ENCODE peak calls at places on chromosome 6, in four cellular contexts. One of them, this sample, is unnamed.

GRCh38 chr6:52663120-52663934 is 7.6 kb upstream of the TMEM14A start:
- DNase-seq in GM23248: peak
- DNase-seq in pancreas: peak
- DNase-seq in MM.1S: peak
- DNase-seq in this sample: peak

GRCh38 chr6:1390071-1390804 is 862 bp downstream of the FOXF2 start:
- DNase-seq in GM23248: peak
- DNase-seq in pancreas: no peak
- DNase-seq in MM.1S: no peak
- DNase-seq in this sample: no peak

GRCh38 chr6:149843051-149843633 is 21.0 kb downstream of the LRP11 start:
- DNase-seq in GM23248: no peak
- DNase-seq in MM.1S: no peak
- DNase-seq in pancreas: no peak
- DNase-seq in this sample: no peak

GRCh38 chr6:5937516-5937915 is 69.2 kb downstream of the NRN1 start:
- DNase-seq in MM.1S: no peak
- DNase-seq in GM23248: no peak
- DNase-seq in pancreas: no peak
- DNase-seq in this sample: no peak

GRCh38 chr6:157723376-157723775 is 99.7 kb upstream of the SNX9 start:
- DNase-seq in MM.1S: no peak
- DNase-seq in GM23248: no peak
- DNase-seq in pancreas: no peak
- DNase-seq in this sample: no peak

GRCh38 chr6:3001773-3002293 is 2.1 kb downstream of the NQO2 start:
- DNase-seq in pancreas: no peak
- DNase-seq in MM.1S: peak
- DNase-seq in GM23248: peak
- DNase-seq in this sample: no peak

GRCh38 chr6:56958481-56958880 is 3.6 kb downstream of the BEND6 start:
- DNase-seq in MM.1S: no peak
- DNase-seq in GM23248: peak
- DNase-seq in pancreas: no peak
- DNase-seq in this sample: no peak

GRCh38 chr6:144585217-144585814 is 300.2 kb downstream of the UTRN start:
- DNase-seq in MM.1S: peak
- DNase-seq in GM23248: peak
- DNase-seq in pancreas: no peak
- DNase-seq in this sample: no peak

GRCh38 chr6:117136702-117137101 is 128.7 kb upstream of the VGLL2 start:
- DNase-seq in pancreas: no peak
- DNase-seq in MM.1S: no peak
- DNase-seq in GM23248: no peak
- DNase-seq in this sample: no peak

GRCh38 chr6:36848658-36849441 is 9.6 kb upstream of the CPNE5 start:
- DNase-seq in MM.1S: no peak
- DNase-seq in pancreas: peak
- DNase-seq in GM23248: peak
- DNase-seq in this sample: peak

GRCh38 chr6:170091639-170092579 is 199.0 kb downstream of the DLL1 start:
- DNase-seq in pancreas: no peak
- DNase-seq in GM23248: no peak
- DNase-seq in MM.1S: no peak
- DNase-seq in this sample: no peak

GRCh38 chr6:24642061-24642460 is 3.9 kb downstream of the KIAA0319 start:
- DNase-seq in GM23248: no peak
- DNase-seq in MM.1S: no peak
- DNase-seq in pancreas: no peak
- DNase-seq in this sample: no peak

GRCh38 chr6:40763001-40763400 is 175.8 kb upstream of the LRFN2 start:
- DNase-seq in MM.1S: no peak
- DNase-seq in pancreas: no peak
- DNase-seq in GM23248: no peak
- DNase-seq in this sample: no peak

GRCh38 chr6:142542704-142543233 is 241.0 kb downstream of the ADGRG6 start:
- DNase-seq in pancreas: no peak
- DNase-seq in GM23248: peak
- DNase-seq in MM.1S: no peak
- DNase-seq in this sample: no peak

GRCh38 chr6:26121141-26122004 is 34.1 kb downstream of the HFE start:
- DNase-seq in MM.1S: no peak
- DNase-seq in GM23248: peak
- DNase-seq in pancreas: no peak
- DNase-seq in this sample: no peak
- H3K27ac ChIP-seq in MM.1S: peak
- H3K27ac ChIP-seq in GM23248: no peak
- H3K27ac ChIP-seq in pancreas: peak
- H3K27ac ChIP-seq in this sample: no peak

GRCh38 chr6:44737829-44738528 is 350.5 kb downstream of the CDC5L start:
- DNase-seq in pancreas: no peak
- DNase-seq in GM23248: no peak
- DNase-seq in MM.1S: no peak
- DNase-seq in this sample: no peak
- H3K27ac ChIP-seq in pancreas: no peak
- H3K27ac ChIP-seq in GM23248: no peak
- H3K27ac ChIP-seq in MM.1S: no peak
- H3K27ac ChIP-seq in this sample: no peak

GRCh38 chr6:148509789-148510581 is 167.3 kb downstream of the SASH1 start:
- DNase-seq in MM.1S: peak
- DNase-seq in GM23248: peak
- DNase-seq in pancreas: no peak
- DNase-seq in this sample: no peak
- H3K27ac ChIP-seq in MM.1S: no peak
- H3K27ac ChIP-seq in GM23248: peak
- H3K27ac ChIP-seq in pancreas: no peak
- H3K27ac ChIP-seq in this sample: peak

DNA sequence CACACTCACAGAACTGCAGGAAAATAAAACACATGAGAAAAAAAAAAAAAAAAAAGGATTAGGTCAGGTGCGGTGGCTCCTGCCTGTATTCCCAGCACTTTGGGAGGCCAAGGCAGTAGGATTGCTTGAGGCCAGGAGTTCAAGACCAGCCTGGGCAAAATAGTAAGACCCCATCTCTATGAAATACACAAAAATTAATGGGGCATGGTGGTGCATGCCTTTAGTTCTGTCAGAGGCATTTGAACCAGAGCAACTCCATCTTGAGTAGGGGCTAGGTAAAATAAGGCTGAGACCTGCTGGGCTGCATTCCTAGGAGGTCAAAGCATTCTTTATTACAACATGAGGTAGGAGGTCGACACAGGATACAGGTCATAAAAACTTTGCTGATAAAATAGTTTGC is 39.0 kb upstream of the JARID2 start:
- DNase-seq in MM.1S: no peak
- DNase-seq in GM23248: no peak
- DNase-seq in pancreas: no peak
- DNase-seq in this sample: no peak
- H3K27ac ChIP-seq in MM.1S: no peak
- H3K27ac ChIP-seq in GM23248: peak
- H3K27ac ChIP-seq in pancreas: no peak
- H3K27ac ChIP-seq in this sample: no peak

GRCh38 chr6:156691018-156691417 is 86.2 kb upstream of the ARID1B start:
- DNase-seq in MM.1S: no peak
- DNase-seq in pancreas: no peak
- DNase-seq in GM23248: no peak
- DNase-seq in this sample: no peak

GRCh38 chr6:156686429-156686939 is 90.7 kb upstream of the ARID1B start:
- DNase-seq in GM23248: peak
- DNase-seq in pancreas: peak
- DNase-seq in MM.1S: peak
- DNase-seq in this sample: no peak

GRCh38 chr6:156686940-156687874 is 90.0 kb upstream of the ARID1B start:
- DNase-seq in pancreas: peak
- DNase-seq in GM23248: peak
- DNase-seq in MM.1S: peak
- DNase-seq in this sample: peak

GRCh38 chr6:156687875-156688549 is 89.2 kb upstream of the ARID1B start:
- DNase-seq in MM.1S: no peak
- DNase-seq in GM23248: peak
- DNase-seq in pancreas: peak
- DNase-seq in this sample: peak

DNA sequence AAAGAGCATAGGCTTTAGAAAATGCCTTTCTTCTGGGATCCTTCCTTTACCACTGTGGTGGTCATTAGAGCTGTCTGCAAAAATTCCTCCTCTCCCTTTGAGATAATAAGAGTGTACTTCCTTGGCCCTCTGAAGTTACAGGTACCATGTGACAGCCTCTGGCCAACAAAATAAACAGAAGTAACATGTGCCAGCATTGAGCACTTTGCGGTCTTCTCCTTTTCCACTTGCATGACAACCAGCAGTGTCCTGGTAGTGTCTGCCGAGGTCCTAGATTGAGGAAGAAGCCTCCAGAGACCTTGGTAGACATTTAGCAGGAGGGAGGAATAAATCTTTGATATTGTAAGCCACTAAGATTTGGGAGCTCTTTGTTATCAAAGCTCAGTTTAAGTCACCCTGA is 87.5 kb upstream of the ARID1B start:
- DNase-seq in GM23248: no peak
- DNase-seq in pancreas: no peak
- DNase-seq in MM.1S: no peak
- DNase-seq in this sample: no peak
- H3K27ac ChIP-seq in GM23248: no peak
- H3K27ac ChIP-seq in pancreas: no peak
- H3K27ac ChIP-seq in MM.1S: no peak
- H3K27ac ChIP-seq in this sample: no peak

GRCh38 chr6:33619166-33619565 is 2.0 kb upstream of the ITPR3 start:
- DNase-seq in MM.1S: no peak
- DNase-seq in pancreas: no peak
- DNase-seq in GM23248: peak
- DNase-seq in this sample: no peak
- H3K27ac ChIP-seq in MM.1S: no peak
- H3K27ac ChIP-seq in pancreas: no peak
- H3K27ac ChIP-seq in GM23248: peak
- H3K27ac ChIP-seq in this sample: no peak